ENCODE peak calls at places on chromosomes 5 and 9, in six cellular contexts. U, R, Y, K, G and B are unnamed samples.

GRCh38 chr5:132294728-132295504 is 722 bp downstream of the SLC22A4 start:
- DNase-seq in U (no peak), R (peak), Y (peak), K (peak), G (peak), B (peak)

GRCh38 chr9:126698251-126698650 is 84.5 kb downstream of the LMX1B start:
- DNase-seq in U (no peak), R (no peak), Y (peak), K (peak), G (no peak), B (no peak)

GRCh38 chr5:6446626-6447309 is 1.9 kb upstream of the UBE2QL1 start:
- DNase-seq in U (no peak), R (no peak), Y (no peak), K (no peak), G (no peak), B (no peak)

GRCh38 chr5:139903805-139904565 is 108.4 kb downstream of the PSD2 start:
- DNase-seq in U (no peak), R (no peak), Y (peak), K (peak), G (peak), B (no peak)

GRCh38 chr9:114504341-114505186 is 709 bp downstream of the WHRN start:
- DNase-seq in U (no peak), R (peak), Y (peak), K (peak), G (peak), B (no peak)

GRCh38 chr5:78547731-78548189 is 100.8 kb downstream of the LHFPL2 start:
- DNase-seq in U (peak), R (no peak), Y (no peak), K (peak), G (peak), B (no peak)

GRCh38 chr5:102283111-102283797 is 12.8 kb downstream of the SLCO4C1 start:
- DNase-seq in U (no peak), R (no peak), Y (no peak), K (no peak), G (no peak), B (no peak)

GRCh38 chr5:89255845-89256463 is 373.0 kb upstream of the MEF2C start:
- DNase-seq in U (no peak), R (no peak), Y (no peak), K (no peak), G (no peak), B (no peak)

GRCh38 chr9:88781500-88782391 is 209.5 kb upstream of the S1PR3 start:
- DNase-seq in U (peak), R (no peak), Y (no peak), K (peak), G (no peak), B (no peak)

GRCh38 chr5:125409496-125410351 is 663.3 kb upstream of the ZNF608 start:
- DNase-seq in U (no peak), R (no peak), Y (no peak), K (no peak), G (no peak), B (no peak)

GRCh38 chr5:178241259-178241658 is 8.7 kb upstream of the PHYKPL start:
- DNase-seq in U (no peak), R (no peak), Y (no peak), K (no peak), G (no peak), B (no peak)

GRCh38 chr5:36820900-36821299 is 55.7 kb upstream of the NIPBL start:
- DNase-seq in U (no peak), R (no peak), Y (no peak), K (no peak), G (no peak), B (no peak)

GRCh38 chr5:151047814-151048425 is 27.5 kb downstream of the GPX3 start:
- DNase-seq in U (no peak), R (no peak), Y (no peak), K (peak), G (no peak), B (no peak)

GRCh38 chr9:111955048-111955447 is 58.4 kb downstream of the UGCG start:
- DNase-seq in U (no peak), R (no peak), Y (no peak), K (no peak), G (no peak), B (no peak)

GRCh38 chr5:134101686-134102439 is 12.6 kb upstream of the TCF7 start:
- DNase-seq in U (no peak), R (peak), Y (peak), K (peak), G (peak), B (peak)
- TF ChIP-seq POLR2A in U (no peak), R (no peak), Y (no peak), K (no peak), G (no peak), B (no peak)

GRCh38 chr5:109409061-109409843 is 522 bp downstream of the PJA2 start:
- DNase-seq in U (peak), R (peak), Y (peak), K (peak), G (peak), B (peak)
- TF ChIP-seq POLR2A in U (no peak), R (peak), Y (no peak), K (no peak), G (no peak), B (peak)

GRCh38 chr9:127826253-127826913 is 23.7 kb downstream of the FPGS start:
- DNase-seq in U (no peak), R (no peak), Y (no peak), K (peak), G (no peak), B (no peak)
- TF ChIP-seq POLR2A in U (no peak), R (no peak), Y (no peak), K (no peak), G (no peak), B (no peak)

DNA sequence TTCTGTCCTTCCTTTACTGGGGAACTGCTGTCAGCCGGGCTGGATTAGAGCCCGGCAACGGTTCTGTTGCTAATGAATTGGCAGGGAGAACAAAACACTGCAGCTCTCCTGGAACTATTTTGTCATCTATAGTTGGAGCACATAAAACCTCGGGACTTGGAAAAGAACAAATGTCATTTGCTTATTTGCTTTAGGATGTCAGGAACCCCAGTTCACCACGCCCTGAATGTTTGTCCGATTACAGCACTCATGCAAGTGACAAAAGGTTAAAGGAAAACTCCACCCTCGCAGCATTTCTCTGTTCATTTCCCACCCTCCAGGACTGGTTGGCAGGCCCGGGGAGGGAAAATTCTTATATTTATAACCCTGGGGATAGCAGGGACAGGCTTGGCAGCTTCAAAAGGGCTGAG is 66.5 kb upstream of the PLPP1 start:
- DNase-seq in U (peak), R (peak), Y (peak), K (peak), G (peak), B (peak)
- TF ChIP-seq POLR2A in U (no peak), R (no peak), Y (peak), K (no peak), G (no peak), B (no peak)

GRCh38 chr5:160155017-160155725 is 35.9 kb upstream of the PWWP2A start:
- DNase-seq in U (no peak), R (no peak), Y (no peak), K (no peak), G (no peak), B (no peak)
- TF ChIP-seq POLR2A in U (no peak), R (no peak), Y (no peak), K (no peak), G (no peak), B (no peak)

GRCh38 chr9:104899759-104900247 is 28.2 kb downstream of the ABCA1 start:
- DNase-seq in U (no peak), R (no peak), Y (peak), K (no peak), G (no peak), B (no peak)
- TF ChIP-seq POLR2A in U (no peak), R (no peak), Y (peak), K (no peak), G (no peak), B (no peak)

DNA sequence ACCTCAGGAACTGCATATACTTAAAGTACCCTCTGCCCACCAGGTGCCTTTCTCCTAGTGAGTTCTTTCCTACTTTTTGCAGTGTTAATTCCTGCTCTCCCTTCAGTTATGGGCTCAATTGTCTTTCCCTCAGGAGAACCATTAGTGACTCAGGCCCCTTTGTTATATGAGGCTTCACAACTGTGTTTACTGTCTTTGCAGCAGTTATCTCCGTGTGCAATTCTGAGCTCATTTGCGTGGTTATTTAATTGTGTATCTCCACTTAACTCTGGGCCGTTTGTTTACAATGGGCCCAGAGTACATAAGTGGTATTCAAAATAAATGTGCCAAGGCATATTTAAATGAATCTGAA is 9.6 kb downstream of the FBXO38 start:
- DNase-seq in U (no peak), R (no peak), Y (no peak), K (no peak), G (no peak), B (no peak)
- TF ChIP-seq POLR2A in U (no peak), R (no peak), Y (no peak), K (no peak), G (no peak), B (no peak)